ENCODE peak calls at places on chromosomes 2 and 18, in six cellular contexts. J, H, Q, I, E and V are unnamed samples.

GRCh38 chr2:48120759-48121242 is 214.5 kb upstream of the FBXO11 start:
- DNase-seq in J (peak; percentile 37), H (no peak), Q (no peak), I (no peak), E (no peak), V (no peak)

GRCh38 chr18:35577045-35577848 is 4.3 kb upstream of the GALNT1 start:
- DNase-seq in J (peak; percentile 1), H (no peak), Q (no peak), I (no peak), E (no peak), V (no peak)

GRCh38 chr2:47539228-47539627 is 136.3 kb downstream of the MSH2 start:
- DNase-seq in J (no peak), H (no peak), Q (no peak), I (no peak), E (no peak), V (no peak)

GRCh38 chr2:203591642-203592041 is 56.5 kb upstream of the RAPH1 start:
- DNase-seq in J (peak; percentile 46), H (no peak), Q (no peak), I (no peak), E (no peak), V (no peak)

GRCh38 chr2:150476213-150476740 is 11.2 kb downstream of the RND3 start:
- DNase-seq in J (peak; percentile 50), H (no peak), Q (no peak), I (no peak), E (no peak), V (no peak)

GRCh38 chr2:46793423-46794416 is 121.9 kb downstream of the MCFD2 start:
- DNase-seq in J (no peak), H (no peak), Q (no peak), I (no peak), E (no peak), V (no peak)

GRCh38 chr18:12768622-12769021 is 65.8 kb downstream of the PSMG2 start:
- DNase-seq in J (peak; percentile 31), H (peak; percentile 46), Q (no peak), I (no peak), E (no peak), V (peak; percentile 13)

GRCh38 chr2:40259900-40260299 is 192.0 kb downstream of the SLC8A1 start:
- DNase-seq in J (no peak), H (no peak), Q (no peak), I (no peak), E (no peak), V (no peak)

GRCh38 chr2:76044701-76045100 is 334.0 kb upstream of the GCFC2 start:
- DNase-seq in J (no peak), H (no peak), Q (no peak), I (no peak), E (no peak), V (no peak)

GRCh38 chr2:100948965-100949364 is 53.1 kb upstream of the RPL31 start:
- DNase-seq in J (peak; percentile 37), H (no peak), Q (no peak), I (no peak), E (no peak), V (no peak)

GRCh38 chr18:48613589-48613988 is 74.8 kb downstream of the CTIF start:
- DNase-seq in J (no peak), H (no peak), Q (no peak), I (peak; percentile 74), E (peak; percentile 76), V (no peak)

GRCh38 chr18:40179647-40180175 is 1775.3 kb upstream of the PIK3C3 start:
- DNase-seq in J (no peak), H (no peak), Q (no peak), I (no peak), E (no peak), V (no peak)

GRCh38 chr2:1664698-1665097 is 79.6 kb downstream of the PXDN start:
- DNase-seq in J (no peak), H (no peak), Q (no peak), I (no peak), E (no peak), V (no peak)

GRCh38 chr2:22126978-22127377 is 1003.2 kb downstream of the TDRD15 start:
- DNase-seq in J (no peak), H (no peak), Q (no peak), I (no peak), E (no peak), V (no peak)

GRCh38 chr18:24296273-24296672 is 101.4 kb downstream of the OSBPL1A start:
- DNase-seq in J (no peak), H (no peak), Q (no peak), I (no peak), E (no peak), V (no peak)

GRCh38 chr2:165707088-165707487 is 87.0 kb downstream of the GALNT3 start:
- DNase-seq in J (no peak), H (no peak), Q (no peak), I (no peak), E (no peak), V (no peak)

GRCh38 chr2:153819501-153819900 is 52.2 kb upstream of the GALNT13 start:
- DNase-seq in J (no peak), H (no peak), Q (no peak), I (no peak), E (no peak), V (no peak)

GRCh38 chr2:12658287-12658945 is 58.3 kb upstream of the TRIB2 start:
- DNase-seq in J (no peak), H (no peak), Q (no peak), I (no peak), E (no peak), V (no peak)

GRCh38 chr2:240013343-240013742 is 11.8 kb downstream of the NDUFA10 start:
- DNase-seq in J (peak; percentile 18), H (no peak), Q (no peak), I (no peak), E (no peak), V (no peak)

GRCh38 chr18:23758281-23758680 is 69.0 kb downstream of the LAMA3 start:
- DNase-seq in J (no peak), H (no peak), Q (no peak), I (no peak), E (no peak), V (no peak)

GRCh38 chr18:58862404-58862803 is 2.3 kb upstream of the ZNF532 start:
- DNase-seq in J (no peak), H (no peak), Q (no peak), I (no peak), E (no peak), V (no peak)

GRCh38 chr18:39675916-39676315 is 2110.3 kb upstream of the CELF4 start:
- DNase-seq in J (no peak), H (no peak), Q (no peak), I (no peak), E (no peak), V (no peak)

GRCh38 chr2:162069200-162069910 is 4.7 kb downstream of the DPP4 start:
- DNase-seq in J (no peak), H (no peak), Q (no peak), I (no peak), E (no peak), V (no peak)

GRCh38 chr2:100260712-100261620 is 61.3 kb downstream of the LONRF2 start:
- DNase-seq in J (peak; percentile 82), H (peak; percentile 55), Q (peak; percentile 48), I (peak; percentile 70), E (peak; percentile 57), V (peak; percentile 50)

GRCh38 chr2:88545118-88545517 is 82.1 kb downstream of the EIF2AK3 start:
- DNase-seq in J (peak; percentile 59), H (no peak), Q (no peak), I (no peak), E (no peak), V (no peak)

GRCh38 chr2:112910219-112910618 is 746 bp upstream of the IL37 start:
- DNase-seq in J (no peak), H (no peak), Q (no peak), I (no peak), E (no peak), V (no peak)

GRCh38 chr2:210421916-210422315 is 54.6 kb downstream of the LANCL1 start:
- DNase-seq in J (peak; percentile 35), H (no peak), Q (no peak), I (no peak), E (no peak), V (peak; percentile 60)

GRCh38 chr18:43539862-43540261 is 262.6 kb upstream of the SYT4 start:
- DNase-seq in J (no peak), H (peak; percentile 59), Q (no peak), I (no peak), E (no peak), V (no peak)

GRCh38 chr2:125386074-125386473 is 1269.9 kb upstream of the GYPC start:
- DNase-seq in J (no peak), H (no peak), Q (no peak), I (no peak), E (no peak), V (no peak)

GRCh38 chr2:222828572-222828971 is 32.3 kb upstream of the ACSL3 start:
- DNase-seq in J (no peak), H (no peak), Q (no peak), I (no peak), E (no peak), V (no peak)